ENCODE peak calls at places on chromosomes 2 and 18, in ten cellular contexts. O is AG04450, N is bronchial epithelial cell, D is left lung, J is cardiac muscle cell, W is stomach, Q is tibial nerve, Z is tibial artery, R is BJ, P is HCT116. T is an unnamed sample.

GRCh38 chr2:67649331-67650071 is 252.4 kb downstream of the ETAA1 start:
- DNase-seq in P (no peak), W (no peak), Q (peak; percentile 77), N (peak; percentile 23), J (peak; percentile 36), D (no peak), Z (peak; percentile 44), R (peak; percentile 66), O (no peak), T (no peak)

GRCh38 chr18:42033137-42033810 is 78.2 kb downstream of the PIK3C3 start:
- DNase-seq in P (no peak), Z (no peak), W (no peak), O (no peak), D (no peak), N (no peak), R (no peak), J (no peak), Q (no peak), T (no peak)

GRCh38 chr2:71833855-71834554 is 313.7 kb downstream of the CYP26B1 start:
- DNase-seq in R (peak; percentile 73), Q (peak; percentile 47), P (no peak), J (no peak), W (no peak), N (no peak), D (no peak), O (no peak), Z (peak; percentile 63), T (no peak)

GRCh38 chr18:8443505-8443904 is 165.7 kb upstream of the RAB12 start:
- DNase-seq in N (peak; percentile 49), R (no peak), Q (no peak), W (no peak), O (no peak), P (no peak), Z (no peak), J (no peak), D (no peak), T (no peak)

GRCh38 chr2:25234756-25235155 is 66.4 kb upstream of the POMC start:
- DNase-seq in Z (no peak), R (no peak), D (no peak), O (no peak), P (no peak), J (no peak), W (no peak), Q (no peak), N (no peak), T (no peak)

GRCh38 chr18:77223221-77223639 is 26.4 kb upstream of the GALR1 start:
- DNase-seq in D (no peak), J (no peak), R (no peak), W (no peak), P (no peak), Q (no peak), O (no peak), N (no peak), Z (no peak), T (no peak)

GRCh38 chr18:10234912-10235439 is 219.5 kb upstream of the APCDD1 start:
- DNase-seq in W (no peak), Q (peak; percentile 62), R (peak; percentile 68), J (peak; percentile 35), P (no peak), O (peak; percentile 6), Z (no peak), N (peak; percentile 92), D (no peak), T (no peak)

GRCh38 chr18:31487251-31488015 is 10.5 kb upstream of the DSG2 start:
- DNase-seq in O (no peak), Z (no peak), R (peak; percentile 4), D (peak; percentile 9), J (no peak), W (no peak), Q (no peak), N (peak; percentile 99), P (peak; percentile 75), T (peak; percentile 89)

GRCh38 chr2:226652388-226652787 is 147.2 kb downstream of the IRS1 start:
- DNase-seq in Q (no peak), W (no peak), R (peak; percentile 76), D (no peak), O (peak; percentile 75), J (no peak), N (peak; percentile 94), P (peak; percentile 98), Z (no peak), T (peak; percentile 90)

GRCh38 chr18:46632401-46633089 is 24.5 kb downstream of the LOXHD1 start:
- DNase-seq in N (peak; percentile 92), P (peak; percentile 53), Z (no peak), J (no peak), Q (no peak), R (no peak), W (no peak), D (no peak), O (no peak), T (peak; percentile 16)

GRCh38 chr2:121584741-121585140 is 54.1 kb downstream of the RNU4ATAC start:
- DNase-seq in D (no peak), W (no peak), Q (no peak), R (no peak), N (no peak), P (no peak), O (no peak), J (no peak), Z (no peak), T (no peak)

GRCh38 chr2:64838817-64839216 is 150.4 kb upstream of the SLC1A4 start:
- DNase-seq in D (peak; percentile 79), J (no peak), Q (no peak), W (no peak), P (peak; percentile 97), O (peak; percentile 45), R (peak; percentile 82), Z (no peak), N (peak; percentile 93), T (peak; percentile 90)

GRCh38 chr2:120177011-120177621 is 46.1 kb downstream of the TMEM185B start:
- DNase-seq in Q (no peak), J (no peak), R (no peak), O (no peak), P (no peak), Z (no peak), W (peak; percentile 47), N (peak; percentile 95), D (peak; percentile 91), T (no peak)

GRCh38 chr2:229173810-229174359 is 97.2 kb downstream of the PID1 start:
- DNase-seq in W (no peak), N (no peak), Q (no peak), Z (no peak), P (no peak), R (no peak), D (no peak), O (no peak), J (no peak), T (no peak)

GRCh38 chr2:224421065-224421464 is 19.2 kb upstream of the FAM124B start:
- DNase-seq in D (no peak), W (no peak), Z (no peak), O (no peak), N (no peak), P (no peak), Q (no peak), J (no peak), R (no peak), T (no peak)

GRCh38 chr2:19287324-19287723 is 71.1 kb downstream of the OSR1 start:
- DNase-seq in R (peak; percentile 19), W (no peak), J (no peak), Z (no peak), P (no peak), D (no peak), Q (no peak), O (no peak), N (no peak), T (no peak)

DNA sequence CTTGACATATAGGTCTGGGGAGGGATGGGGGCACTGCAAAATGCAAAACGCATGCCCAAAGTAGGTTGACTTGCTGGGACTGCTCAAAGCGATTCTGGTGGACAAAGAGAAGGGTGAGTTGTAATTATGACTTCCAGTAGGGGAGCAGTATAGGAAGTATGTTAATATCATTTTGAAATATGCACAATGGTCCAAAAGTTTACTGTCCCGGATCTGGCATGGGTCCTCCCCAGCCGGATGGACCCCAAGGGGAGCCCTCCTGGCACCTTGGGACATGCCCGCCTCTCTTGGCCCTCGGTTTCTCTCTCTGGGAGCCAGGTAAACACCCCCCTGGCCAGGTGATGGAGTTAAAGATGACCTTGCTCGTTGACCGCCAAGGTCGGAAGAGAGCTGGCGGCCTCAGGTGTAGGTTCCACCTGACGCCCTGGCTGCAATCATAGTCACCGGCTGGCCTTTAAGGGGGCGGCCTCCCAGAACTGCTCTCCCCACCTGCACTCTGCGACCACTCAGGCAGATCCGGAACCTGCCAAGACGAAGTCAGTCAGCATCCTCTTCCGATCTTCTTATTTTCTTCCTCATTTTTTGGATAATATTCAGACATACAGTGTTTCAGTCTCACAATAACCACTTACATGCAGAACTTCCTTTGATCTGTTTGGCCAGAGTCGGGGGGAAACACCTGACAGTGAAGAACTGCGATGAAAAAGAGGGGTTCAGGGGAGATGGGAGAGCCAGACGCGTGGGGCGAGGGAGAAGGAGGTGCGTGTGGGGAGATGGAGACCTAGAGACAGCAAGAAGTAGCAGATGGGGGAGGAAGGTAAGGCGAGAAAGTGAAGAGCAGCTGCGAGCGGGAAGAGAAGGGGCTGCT is 148.3 kb downstream of the MEIS1 start:
- DNase-seq in D (no peak), Z (no peak), R (no peak), O (no peak), P (no peak), Q (no peak), W (no peak), J (no peak), N (no peak), T (no peak)
- H3K27me3 ChIP-seq in D (peaks cover 47% of the 10 kb centered on the region), Z (peaks cover 5% of the 10 kb centered on the region), R (no peaks in the 10 kb centered on the region), O (no peaks in the 10 kb centered on the region), P (no peaks in the 10 kb centered on the region), Q (no peaks in the 10 kb centered on the region), W (no peaks in the 10 kb centered on the region), J (peaks cover 27% of the 10 kb centered on the region), N (peaks cover 19% of the 10 kb centered on the region), T (peaks cover 37% of the 10 kb centered on the region)

GRCh38 chr2:233354971-233355574 is 779 bp downstream of the DGKD start:
- DNase-seq in N (no peak), Z (no peak), J (peak; percentile 30), D (peak; percentile 85), Q (no peak), W (peak; percentile 72), R (no peak), O (no peak), P (no peak), T (no peak)
- H3K4me3 ChIP-seq in N (peak overlapping the region; percentile 57), Z (peak overlapping the region; percentile 91), J (peak overlapping the region; percentile 90), D (peak overlapping the region; percentile 40), Q (peak overlapping the region; percentile 35), W (peak overlapping the region; percentile 76), R (peak overlapping the region; percentile 69), O (peak overlapping the region; percentile 72), P (peak overlapping the region; percentile 65), T (peak overlapping the region; percentile 53)

GRCh38 chr2:83827618-83828017 is 631.5 kb downstream of the SUCLG1 start:
- DNase-seq in N (peak; percentile 31), Z (no peak), P (no peak), W (no peak), O (no peak), D (no peak), R (no peak), Q (no peak), J (no peak), T (no peak)
- TF ChIP-seq CTCF in N (peak; percentile 20), Z (no peak), P (peak; percentile 54), W (no peak), O (no peak), D (no peak), R (no peak), Q (no peak), J (no peak), T (peak; percentile 4)

DNA sequence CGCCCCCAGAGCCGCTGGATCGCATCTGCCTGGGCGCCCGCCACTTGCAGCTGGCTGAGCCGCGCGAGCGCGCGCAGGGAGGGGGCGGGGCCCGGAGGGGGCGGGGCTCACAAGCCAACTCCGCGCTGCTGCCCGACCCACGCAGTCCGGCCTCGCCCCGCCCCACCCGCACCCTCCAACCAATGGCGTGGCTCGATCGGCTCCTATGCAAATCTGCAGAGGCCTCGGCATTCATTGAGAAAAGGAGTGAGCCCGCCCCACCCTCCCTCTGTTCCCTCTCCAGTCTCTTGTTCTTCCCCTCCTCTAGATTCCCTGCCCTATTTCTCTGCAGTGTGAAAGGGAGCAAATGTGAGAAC is at the start of gene ALK:
- DNase-seq in Z (peak; percentile 72), R (peak; percentile 26), N (peak; percentile 75), W (peak; percentile 87), J (peak; percentile 97), O (peak; percentile 30), Q (peak; percentile 75), D (peak; percentile 91), P (no peak), T (peak; percentile 64)
- H3K27me3 ChIP-seq in Z (no peaks in the 10 kb centered on the region), R (peaks cover 22% of the 10 kb centered on the region), N (peaks cover 16% of the 10 kb centered on the region), W (peaks cover 9% of the 10 kb centered on the region), J (peaks cover 49% of the 10 kb centered on the region), O (peaks cover 37% of the 10 kb centered on the region), Q (no peaks in the 10 kb centered on the region), D (peaks cover 46% of the 10 kb centered on the region), P (peaks cover 29% of the 10 kb centered on the region), T (peaks cover 41% of the 10 kb centered on the region)